ENCODE peak calls at places on chromosome 6, in ten cellular contexts. Z is testis, Y is fibroblast of pulmonary artery, E is A673, T is colonic mucosa, S is ovary, C is stomach, H is AG10803, A is GM23338, B is heart left ventricle. W is an unnamed sample.

GRCh38 chr6:70547313-70547712 is 19.4 kb upstream of the SDHAF4 start:
- DNase-seq in Z (no peak), Y (peak), E (peak), T (no peak), S (no peak), C (no peak), H (peak), A (peak), B (no peak), W (peak)

GRCh38 chr6:146890644-146891434 is 292.1 kb downstream of the ADGB start:
- DNase-seq in Z (no peak), Y (no peak), E (no peak), T (no peak), S (no peak), C (no peak), H (peak), A (peak), B (no peak), W (no peak)

GRCh38 chr6:43488667-43489276 is 11.4 kb downstream of the TJAP1 start:
- DNase-seq in Z (no peak), Y (no peak), E (no peak), T (no peak), S (no peak), C (no peak), H (peak), A (no peak), B (no peak), W (peak)

GRCh38 chr6:166772518-166772917 is 145.5 kb upstream of the RPS6KA2 start:
- DNase-seq in Z (no peak), Y (no peak), E (no peak), T (no peak), S (no peak), C (no peak), H (no peak), A (peak), B (no peak), W (no peak)

GRCh38 chr6:30612213-30612612 is 4.8 kb downstream of the PPP1R10 start:
- DNase-seq in Z (no peak), Y (peak), E (peak), T (no peak), S (no peak), C (no peak), H (peak), A (no peak), B (no peak), W (no peak)

GRCh38 chr6:15430947-15431405 is 185.1 kb downstream of the JARID2 start:
- DNase-seq in Z (no peak), Y (peak), E (no peak), T (no peak), S (no peak), C (no peak), H (peak), A (no peak), B (no peak), W (no peak)

GRCh38 chr6:84926756-84927155 is 162.4 kb upstream of the TBX18 start:
- DNase-seq in Z (no peak), Y (no peak), E (no peak), T (no peak), S (no peak), C (no peak), H (no peak), A (no peak), B (no peak), W (peak)

GRCh38 chr6:75317503-75318206 is 33.1 kb upstream of the TMEM30A start:
- DNase-seq in Z (no peak), Y (peak), E (peak), T (no peak), S (no peak), C (no peak), H (peak), A (peak), B (no peak), W (peak)

GRCh38 chr6:122494665-122495272 is 23.2 kb upstream of the SERINC1 start:
- DNase-seq in Z (no peak), Y (no peak), E (no peak), T (peak), S (no peak), C (peak), H (no peak), A (no peak), B (no peak), W (no peak)

GRCh38 chr6:21898107-21898796 is 304.7 kb downstream of the SOX4 start:
- DNase-seq in Z (no peak), Y (no peak), E (no peak), T (no peak), S (no peak), C (no peak), H (no peak), A (no peak), B (no peak), W (peak)

GRCh38 chr6:1850581-1851157 is 241.0 kb downstream of the FOXC1 start:
- DNase-seq in Z (no peak), Y (no peak), E (no peak), T (no peak), S (no peak), C (no peak), H (no peak), A (no peak), B (no peak), W (no peak)

GRCh38 chr6:44925100-44925739 is 402.9 kb upstream of the RUNX2 start:
- DNase-seq in Z (no peak), Y (peak), E (peak), T (no peak), S (no peak), C (no peak), H (peak), A (peak), B (no peak), W (peak)

GRCh38 chr6:7424967-7425807 is 35.6 kb downstream of the RIOK1 start:
- DNase-seq in Z (peak), Y (peak), E (peak), T (no peak), S (no peak), C (no peak), H (peak), A (peak), B (peak), W (no peak)

GRCh38 chr6:81148726-81149125 is 603.8 kb downstream of the TENT5A start:
- DNase-seq in Z (no peak), Y (no peak), E (no peak), T (no peak), S (no peak), C (no peak), H (peak), A (no peak), B (no peak), W (peak)

GRCh38 chr6:98957440-98957839 is 9.7 kb upstream of the FBXL4 start:
- DNase-seq in Z (no peak), Y (peak), E (no peak), T (peak), S (no peak), C (no peak), H (peak), A (no peak), B (no peak), W (peak)

GRCh38 chr6:119653329-119653728 is 303.8 kb upstream of the MAN1A1 start:
- DNase-seq in Z (peak), Y (no peak), E (no peak), T (no peak), S (no peak), C (no peak), H (no peak), A (no peak), B (no peak), W (no peak)

GRCh38 chr6:119661078-119661477 is 311.5 kb upstream of the MAN1A1 start:
- DNase-seq in Z (no peak), Y (no peak), E (no peak), T (no peak), S (no peak), C (no peak), H (no peak), A (no peak), B (no peak), W (no peak)

GRCh38 chr6:119658917-119659316 is 309.4 kb upstream of the MAN1A1 start:
- DNase-seq in Z (no peak), Y (no peak), E (no peak), T (no peak), S (no peak), C (no peak), H (no peak), A (no peak), B (no peak), W (no peak)

GRCh38 chr6:119655124-119655523 is 305.6 kb upstream of the MAN1A1 start:
- DNase-seq in Z (no peak), Y (no peak), E (no peak), T (no peak), S (no peak), C (no peak), H (no peak), A (no peak), B (no peak), W (no peak)
- H3K4me3 ChIP-seq in Z (no peak), Y (no peak), E (no peak), T (no peak), S (no peak), C (no peak), H (no peak), A (no peak), B (no peak), W (no peak)

DNA sequence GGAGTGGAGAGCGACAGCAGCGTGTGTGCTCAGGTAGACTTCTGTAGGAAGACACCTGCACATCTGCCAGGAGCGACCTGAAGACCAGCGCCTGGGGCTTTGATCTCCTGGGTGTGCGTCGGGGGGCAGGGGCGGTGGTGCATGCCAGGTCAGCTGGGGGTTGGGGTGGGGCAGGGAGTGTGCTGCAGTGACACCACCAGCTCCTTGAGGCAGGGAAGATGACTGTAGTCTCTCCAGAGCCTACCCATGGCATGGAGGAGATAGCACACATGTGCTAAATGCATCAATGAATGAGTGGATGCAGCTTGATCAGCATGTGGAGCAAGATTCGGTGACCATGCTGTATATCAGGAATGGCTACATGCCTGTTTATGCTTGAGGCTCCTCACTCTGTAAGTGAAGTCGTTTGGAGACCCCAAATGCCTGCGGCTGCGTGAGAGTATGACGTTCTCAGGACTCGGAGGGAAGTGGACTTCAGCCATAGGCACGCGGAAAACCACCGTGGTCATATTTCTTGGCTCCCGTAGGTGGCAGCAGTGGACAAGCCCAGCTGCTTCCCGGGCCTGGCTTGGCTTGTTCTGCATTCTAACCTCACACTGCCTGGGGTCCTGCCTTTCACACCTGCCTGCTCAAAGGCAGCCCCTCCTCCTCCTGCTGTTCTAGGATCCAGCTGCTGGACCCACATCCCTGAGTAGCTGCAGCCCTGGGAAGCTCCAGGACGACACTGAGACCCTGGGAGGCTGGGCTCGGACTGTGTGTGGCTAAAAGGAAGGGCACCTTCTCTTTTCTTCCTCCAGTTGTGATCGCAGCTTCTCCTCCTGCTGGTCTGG is 39.4 kb upstream of the KCNK16 start:
- DNase-seq in Z (peak), Y (peak), E (peak), T (peak), S (peak), C (peak), H (peak), A (peak), B (peak), W (peak)
- TF ChIP-seq CTCF in Z (peak), Y (peak), E (peak), T (peak), S (peak), C (peak), H (peak), A (peak), B (peak), W (peak)

GRCh38 chr6:130994319-130995097 is 68.5 kb downstream of the EPB41L2 start:
- DNase-seq in Z (no peak), Y (no peak), E (no peak), T (no peak), S (no peak), C (no peak), H (no peak), A (no peak), B (no peak), W (no peak)

GRCh38 chr6:130996635-130997034 is 66.4 kb downstream of the EPB41L2 start:
- DNase-seq in Z (no peak), Y (no peak), E (no peak), T (no peak), S (no peak), C (no peak), H (no peak), A (no peak), B (no peak), W (no peak)

GRCh38 chr6:130993292-130993765 is 69.7 kb downstream of the EPB41L2 start:
- DNase-seq in Z (peak), Y (no peak), E (no peak), T (peak), S (no peak), C (no peak), H (no peak), A (peak), B (no peak), W (no peak)

GRCh38 chr6:130997061-130997753 is 65.8 kb downstream of the EPB41L2 start:
- DNase-seq in Z (no peak), Y (peak), E (peak), T (no peak), S (no peak), C (no peak), H (peak), A (no peak), B (no peak), W (peak)

GRCh38 chr6:130995783-130996447 is 67.1 kb downstream of the EPB41L2 start:
- DNase-seq in Z (no peak), Y (no peak), E (no peak), T (no peak), S (no peak), C (no peak), H (no peak), A (no peak), B (no peak), W (no peak)
- H3K4me3 ChIP-seq in Z (no peak), Y (no peak), E (no peak), T (no peak), S (no peak), C (no peak), H (no peak), A (no peak), B (no peak), W (no peak)

GRCh38 chr6:163648868-163649267 is 234.3 kb downstream of the QKI start:
- DNase-seq in Z (no peak), Y (no peak), E (no peak), T (no peak), S (no peak), C (no peak), H (no peak), A (no peak), B (peak), W (no peak)
- TF ChIP-seq CTCF in Z (no peak), Y (no peak), E (no peak), T (no peak), S (no peak), C (no peak), H (no peak), A (no peak), B (no peak), W (no peak)

GRCh38 chr6:101402618-101403002 is 9.1 kb downstream of the GRIK2 start:
- DNase-seq in Z (peak), Y (no peak), E (no peak), T (no peak), S (no peak), C (no peak), H (no peak), A (peak), B (peak), W (no peak)
- H3K4me3 ChIP-seq in Z (no peak), Y (peak), E (no peak), T (no peak), S (no peak), C (no peak), H (peak), A (peak), B (peak), W (peak)

DNA sequence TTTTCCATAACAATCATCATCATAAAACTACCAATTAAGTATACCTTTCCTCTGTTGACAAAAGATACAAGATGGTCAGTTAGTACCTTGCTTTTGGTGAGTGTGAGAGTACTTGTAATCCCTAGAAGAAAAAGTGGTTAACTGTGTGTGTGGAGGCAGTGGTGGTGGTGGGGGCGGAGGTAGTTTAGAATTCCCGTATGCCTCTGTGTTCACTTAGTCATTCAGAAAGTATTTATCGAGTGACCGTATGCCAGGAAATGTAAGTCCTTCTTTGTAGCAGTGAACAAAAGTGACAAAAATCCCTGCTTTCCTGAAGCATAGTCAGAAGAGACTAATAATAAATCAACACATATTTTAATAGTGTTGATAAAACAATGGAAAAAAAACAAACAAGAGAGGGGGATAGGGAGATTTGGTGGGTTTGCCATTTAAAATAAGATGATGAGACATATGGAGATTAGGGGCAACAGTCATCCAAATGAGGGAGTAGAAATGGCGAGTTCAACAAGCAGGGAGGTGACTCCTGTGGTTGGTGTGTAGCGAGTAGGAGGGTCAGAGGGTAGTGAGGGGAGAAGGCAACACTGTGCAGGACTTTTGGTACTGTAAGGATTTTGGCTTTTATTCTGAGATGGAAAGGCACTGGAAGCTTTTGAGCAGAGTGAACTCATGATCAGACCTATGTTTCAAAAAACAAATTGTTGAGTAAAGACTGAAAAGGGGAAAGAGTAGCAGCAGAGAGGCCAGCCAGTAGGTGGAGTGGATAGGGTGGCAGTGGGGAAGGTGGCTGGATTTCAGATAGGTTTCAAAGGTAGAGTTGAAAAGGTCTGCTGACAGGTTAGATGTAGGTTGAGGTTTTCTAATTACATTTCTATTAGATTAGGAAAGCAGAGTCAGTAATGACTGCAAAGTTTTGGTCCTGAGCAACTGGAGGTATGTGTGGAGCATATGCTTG is 40.3 kb upstream of the SIM1 start:
- DNase-seq in Z (no peak), Y (peak), E (no peak), T (no peak), S (no peak), C (no peak), H (peak), A (peak), B (peak), W (peak)
- TF ChIP-seq CTCF in Z (no peak), Y (peak), E (no peak), T (no peak), S (no peak), C (no peak), H (peak), A (peak), B (no peak), W (no peak)

GRCh38 chr6:3753228-3753795 is 1.8 kb upstream of the PXDC1 start:
- DNase-seq in Z (no peak), Y (no peak), E (no peak), T (no peak), S (no peak), C (no peak), H (no peak), A (no peak), B (no peak), W (no peak)

GRCh38 chr6:3750324-3751018 is 1.0 kb downstream of the PXDC1 start:
- DNase-seq in Z (peak), Y (peak), E (peak), T (peak), S (peak), C (peak), H (peak), A (peak), B (peak), W (peak)

GRCh38 chr6:3751730-3752537 is 421 bp upstream of the PXDC1 start:
- DNase-seq in Z (peak), Y (peak), E (peak), T (peak), S (peak), C (peak), H (peak), A (peak), B (peak), W (peak)

GRCh38 chr6:3751019-3751729 is at the start of gene PXDC1:
- DNase-seq in Z (no peak), Y (peak), E (no peak), T (no peak), S (peak), C (no peak), H (no peak), A (peak), B (no peak), W (no peak)

DNA sequence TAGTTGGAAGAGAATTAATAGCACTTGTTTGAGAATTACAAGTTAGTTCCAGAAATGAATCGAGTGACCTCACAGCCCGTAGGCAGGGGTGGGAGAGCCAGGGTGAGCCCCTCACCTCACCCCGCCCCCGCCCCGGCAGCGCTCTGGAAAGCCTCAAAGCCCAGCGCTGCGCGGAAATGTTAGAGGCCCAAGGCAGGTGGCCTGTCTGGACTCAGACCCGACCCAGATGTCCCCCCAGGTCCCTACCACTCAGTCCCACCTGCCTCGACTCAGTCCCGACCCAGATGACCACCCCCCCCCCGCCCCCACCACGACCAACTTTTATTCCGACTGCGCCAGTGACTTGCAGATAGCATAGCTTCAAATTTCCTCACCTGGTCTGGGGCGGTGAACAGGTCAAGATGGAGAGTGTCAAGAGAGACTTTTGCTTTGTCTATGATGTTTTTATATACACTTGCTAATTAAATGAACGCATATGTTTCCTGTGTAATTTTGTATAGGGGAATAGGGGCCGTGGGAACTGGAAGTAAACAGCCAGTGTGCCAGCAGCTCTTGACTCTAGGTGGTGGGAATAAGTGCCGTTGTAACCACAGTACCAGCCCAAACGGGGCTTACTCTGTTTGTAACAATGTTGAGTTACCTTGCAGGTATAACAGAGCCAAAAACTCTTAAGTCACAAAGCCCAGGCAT is 1.2 kb upstream of the PXDC1 start:
- DNase-seq in Z (no peak), Y (no peak), E (no peak), T (no peak), S (no peak), C (no peak), H (no peak), A (peak), B (no peak), W (no peak)
- H3K4me3 ChIP-seq in Z (peak), Y (peak), E (peak), T (peak), S (peak), C (peak), H (peak), A (peak), B (peak), W (peak)